ENCODE peak calls at places on chromosomes 3 and 15, in five cellular contexts. One of them, this sample, is unnamed.

GRCh38 chr3:28575100-28575747 is 226.6 kb upstream of the AZI2 start:
- DNase-seq in NCI-H1417: peak
- DNase-seq in AG10803: no peak
- DNase-seq in LoVo: no peak
- DNase-seq in psoas muscle: peak
- DNase-seq in this sample: peak

GRCh38 chr3:58332575-58333179 is at the start of gene PXK:
- DNase-seq in psoas muscle: peak
- DNase-seq in AG10803: peak
- DNase-seq in NCI-H1417: peak
- DNase-seq in LoVo: peak
- DNase-seq in this sample: peak

GRCh38 chr3:100226712-100227429 is 33.9 kb upstream of the TBC1D23 start:
- DNase-seq in psoas muscle: no peak
- DNase-seq in AG10803: peak
- DNase-seq in LoVo: no peak
- DNase-seq in NCI-H1417: no peak
- DNase-seq in this sample: no peak

GRCh38 chr3:66139415-66139814 is 81.4 kb upstream of the SLC25A26 start:
- DNase-seq in LoVo: no peak
- DNase-seq in NCI-H1417: no peak
- DNase-seq in AG10803: no peak
- DNase-seq in psoas muscle: no peak
- DNase-seq in this sample: no peak

GRCh38 chr3:126264381-126264780 is 84.0 kb upstream of the ALDH1L1 start:
- DNase-seq in psoas muscle: no peak
- DNase-seq in LoVo: no peak
- DNase-seq in AG10803: no peak
- DNase-seq in NCI-H1417: no peak
- DNase-seq in this sample: no peak

GRCh38 chr15:98958918-98959639 is 48.5 kb downstream of the PGPEP1L start:
- DNase-seq in psoas muscle: no peak
- DNase-seq in NCI-H1417: no peak
- DNase-seq in LoVo: no peak
- DNase-seq in AG10803: no peak
- DNase-seq in this sample: no peak

GRCh38 chr3:110101361-110101760 is 764.0 kb upstream of the DPPA4 start:
- DNase-seq in LoVo: no peak
- DNase-seq in NCI-H1417: no peak
- DNase-seq in psoas muscle: no peak
- DNase-seq in AG10803: no peak
- DNase-seq in this sample: no peak

GRCh38 chr3:99482191-99482590 is 156.2 kb upstream of the COL8A1 start:
- DNase-seq in psoas muscle: no peak
- DNase-seq in NCI-H1417: no peak
- DNase-seq in AG10803: no peak
- DNase-seq in LoVo: no peak
- DNase-seq in this sample: no peak

GRCh38 chr3:141064255-141064926 is 13.2 kb downstream of the SPSB4 start:
- DNase-seq in psoas muscle: no peak
- DNase-seq in NCI-H1417: no peak
- DNase-seq in LoVo: no peak
- DNase-seq in AG10803: no peak
- DNase-seq in this sample: no peak

GRCh38 chr15:39204031-39204430 is 376.8 kb upstream of the THBS1 start:
- DNase-seq in NCI-H1417: no peak
- DNase-seq in psoas muscle: no peak
- DNase-seq in LoVo: no peak
- DNase-seq in AG10803: peak
- DNase-seq in this sample: no peak

GRCh38 chr15:36594556-36595090 is 15.2 kb downstream of the CDIN1 start:
- DNase-seq in psoas muscle: no peak
- DNase-seq in NCI-H1417: no peak
- DNase-seq in AG10803: no peak
- DNase-seq in LoVo: no peak
- DNase-seq in this sample: peak

GRCh38 chr3:128727996-128728395 is 2.0 kb downstream of the RAB7A start:
- DNase-seq in LoVo: peak
- DNase-seq in AG10803: peak
- DNase-seq in psoas muscle: no peak
- DNase-seq in NCI-H1417: no peak
- DNase-seq in this sample: no peak

GRCh38 chr3:60417590-60417989 is 833.7 kb downstream of the FHIT start:
- DNase-seq in AG10803: no peak
- DNase-seq in NCI-H1417: no peak
- DNase-seq in psoas muscle: no peak
- DNase-seq in LoVo: no peak
- DNase-seq in this sample: peak

GRCh38 chr3:15796771-15797599 is 794 bp downstream of the ANKRD28 start:
- DNase-seq in psoas muscle: no peak
- DNase-seq in NCI-H1417: no peak
- DNase-seq in LoVo: peak
- DNase-seq in AG10803: peak
- DNase-seq in this sample: peak

GRCh38 chr15:94168250-94168649 is 63.1 kb upstream of the MCTP2 start:
- DNase-seq in AG10803: no peak
- DNase-seq in LoVo: no peak
- DNase-seq in NCI-H1417: no peak
- DNase-seq in psoas muscle: no peak
- DNase-seq in this sample: peak

GRCh38 chr15:75891895-75892294 is 11.8 kb upstream of the FBXO22 start:
- DNase-seq in AG10803: peak
- DNase-seq in NCI-H1417: no peak
- DNase-seq in psoas muscle: no peak
- DNase-seq in LoVo: no peak
- DNase-seq in this sample: no peak

GRCh38 chr3:179687967-179688535 is 35.2 kb downstream of the USP13 start:
- DNase-seq in LoVo: no peak
- DNase-seq in AG10803: no peak
- DNase-seq in psoas muscle: no peak
- DNase-seq in NCI-H1417: no peak
- DNase-seq in this sample: no peak

GRCh38 chr3:60998855-60999254 is 252.4 kb downstream of the FHIT start:
- DNase-seq in psoas muscle: no peak
- DNase-seq in AG10803: no peak
- DNase-seq in NCI-H1417: no peak
- DNase-seq in LoVo: no peak
- DNase-seq in this sample: peak

GRCh38 chr15:65962187-65962586 is 92.9 kb downstream of the RAB11A start:
- DNase-seq in AG10803: no peak
- DNase-seq in NCI-H1417: no peak
- DNase-seq in psoas muscle: no peak
- DNase-seq in LoVo: no peak
- DNase-seq in this sample: no peak

GRCh38 chr15:31399544-31400171 is 73.0 kb downstream of the KLF13 start:
- DNase-seq in NCI-H1417: no peak
- DNase-seq in AG10803: no peak
- DNase-seq in LoVo: no peak
- DNase-seq in psoas muscle: no peak
- DNase-seq in this sample: peak

GRCh38 chr15:69044899-69045298 is 30.4 kb downstream of the NOX5 start:
- DNase-seq in psoas muscle: no peak
- DNase-seq in NCI-H1417: no peak
- DNase-seq in AG10803: peak
- DNase-seq in LoVo: peak
- DNase-seq in this sample: peak

GRCh38 chr15:99106417-99107220 is 1.7 kb downstream of the SYNM start:
- DNase-seq in NCI-H1417: no peak
- DNase-seq in AG10803: no peak
- DNase-seq in psoas muscle: no peak
- DNase-seq in LoVo: no peak
- DNase-seq in this sample: no peak

GRCh38 chr15:77527164-77527778 is 105.4 kb downstream of the LINGO1 start:
- DNase-seq in AG10803: peak
- DNase-seq in psoas muscle: no peak
- DNase-seq in LoVo: peak
- DNase-seq in NCI-H1417: no peak
- DNase-seq in this sample: peak

This sample was measured in NCI-H69.